ENCODE peak calls at places on chromosomes 12 and 14, in four cellular contexts. W is neural crest cell, N is K562, B is IMR-90. A is an unnamed sample.
A peak's percentile ranks its signal among the peaks of the same experiment; 100 is the strongest.

GRCh38 chr12:122865268-122866231 is 30.3 kb downstream of the HIP1R start:
- DNase-seq in N (peak; percentile 52), B (no peak), W (no peak), A (peak; percentile 62)

GRCh38 chr14:68630081-68630571 is 162.7 kb downstream of the ZFP36L1 start:
- DNase-seq in N (peak; percentile 24), B (no peak), W (no peak), A (no peak)

GRCh38 chr12:89825591-89826449 is 117.2 kb upstream of the ATP2B1 start:
- DNase-seq in W (no peak), B (peak; percentile 4), N (peak; percentile 22), A (no peak)

GRCh38 chr14:100439781-100440180 is 116.6 kb downstream of the SLC25A47 start:
- DNase-seq in W (no peak), B (no peak), N (no peak), A (no peak)

GRCh38 chr12:91954326-91954725 is 191.3 kb downstream of the BTG1 start:
- DNase-seq in W (no peak), N (no peak), B (no peak), A (no peak)

GRCh38 chr12:104751024-104751570 is 207.0 kb downstream of the SLC41A2 start:
- DNase-seq in B (no peak), W (no peak), N (no peak), A (no peak)

GRCh38 chr12:121538699-121539061 is 42.1 kb downstream of the KDM2B start:
- DNase-seq in N (peak; percentile 46), W (no peak), B (peak; percentile 29), A (no peak)

GRCh38 chr12:12890492-12890814 is 909 bp upstream of the GPRC5A start:
- DNase-seq in W (no peak), N (no peak), B (peak; percentile 68), A (no peak)

GRCh38 chr14:79820866-79821535 is 390.3 kb downstream of the DIO2 start:
- DNase-seq in W (no peak), N (no peak), B (no peak), A (no peak)

GRCh38 chr14:88505621-88506020 is 49.2 kb downstream of the PTPN21 start:
- DNase-seq in W (no peak), N (no peak), B (no peak), A (no peak)

GRCh38 chr12:113135178-113136127 is at the start of gene RASAL1:
- DNase-seq in W (no peak), N (peak; percentile 97), B (no peak), A (peak; percentile 54)

GRCh38 chr14:64729386-64730060 is 25.3 kb downstream of the PLEKHG3 start:
- DNase-seq in N (no peak), B (no peak), W (no peak), A (no peak)

GRCh38 chr12:47814539-47815170 is 5.0 kb downstream of the HDAC7 start:
- DNase-seq in W (no peak), B (no peak), N (no peak), A (no peak)

GRCh38 chr12:52207895-52208294 is 16.1 kb upstream of the KRT80 start:
- DNase-seq in N (no peak), W (no peak), B (peak; percentile 28), A (no peak)

GRCh38 chr14:39015360-39015961 is 87.6 kb downstream of the SEC23A start:
- DNase-seq in W (no peak), N (peak; percentile 39), B (peak; percentile 59), A (peak; percentile 22)

GRCh38 chr12:66516133-66516532 is 162.7 kb downstream of the GRIP1 start:
- DNase-seq in N (peak; percentile 10), B (no peak), W (no peak), A (no peak)
- TF ChIP-seq CTCF in N (no peak), B (no peak), W (no peak), A (no peak)

GRCh38 chr14:91911474-91912032 is 35.9 kb downstream of the FBLN5 start:
- DNase-seq in N (peak; percentile 10), B (peak; percentile 33), W (peak; percentile 11), A (peak; percentile 33)
- TF ChIP-seq CTCF in N (peak; percentile 54), B (peak; percentile 43), W (peak; percentile 64), A (no peak)

DNA sequence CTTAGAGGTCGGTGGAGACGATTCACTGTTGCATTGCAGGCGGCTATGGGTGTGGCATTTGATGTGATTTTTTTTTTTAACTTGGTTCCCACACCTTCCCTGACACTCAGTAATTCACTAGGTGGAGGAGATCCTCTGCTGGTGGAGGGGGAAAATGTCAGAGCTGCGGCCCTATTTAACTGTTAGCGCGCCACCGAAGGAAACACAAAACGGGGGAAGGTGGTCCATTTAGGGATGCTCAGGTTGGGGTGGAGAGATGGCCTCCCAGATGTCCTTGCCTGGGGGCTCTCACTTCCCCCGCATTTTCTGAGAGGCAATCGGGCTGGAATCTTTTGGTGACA is 4.3 kb upstream of the HOXC12 start:
- DNase-seq in B (no peak), W (no peak), N (no peak), A (no peak)
- TF ChIP-seq CTCF in B (no peak), W (no peak), N (peak; percentile 37), A (no peak)

GRCh38 chr12:48977290-48978281 is 536 bp upstream of the WNT1 start:
- DNase-seq in N (peak; percentile 89), B (peak; percentile 80), W (peak; percentile 81), A (peak; percentile 85)
- TF ChIP-seq CTCF in N (peak; percentile 90), B (peak; percentile 74), W (peak; percentile 81), A (peak; percentile 76)

GRCh38 chr12:7259060-7259459 is 44.8 kb upstream of the ACSM4 start:
- DNase-seq in W (no peak), N (no peak), B (no peak), A (no peak)
- TF ChIP-seq CTCF in W (no peak), N (no peak), B (no peak), A (no peak)

DNA sequence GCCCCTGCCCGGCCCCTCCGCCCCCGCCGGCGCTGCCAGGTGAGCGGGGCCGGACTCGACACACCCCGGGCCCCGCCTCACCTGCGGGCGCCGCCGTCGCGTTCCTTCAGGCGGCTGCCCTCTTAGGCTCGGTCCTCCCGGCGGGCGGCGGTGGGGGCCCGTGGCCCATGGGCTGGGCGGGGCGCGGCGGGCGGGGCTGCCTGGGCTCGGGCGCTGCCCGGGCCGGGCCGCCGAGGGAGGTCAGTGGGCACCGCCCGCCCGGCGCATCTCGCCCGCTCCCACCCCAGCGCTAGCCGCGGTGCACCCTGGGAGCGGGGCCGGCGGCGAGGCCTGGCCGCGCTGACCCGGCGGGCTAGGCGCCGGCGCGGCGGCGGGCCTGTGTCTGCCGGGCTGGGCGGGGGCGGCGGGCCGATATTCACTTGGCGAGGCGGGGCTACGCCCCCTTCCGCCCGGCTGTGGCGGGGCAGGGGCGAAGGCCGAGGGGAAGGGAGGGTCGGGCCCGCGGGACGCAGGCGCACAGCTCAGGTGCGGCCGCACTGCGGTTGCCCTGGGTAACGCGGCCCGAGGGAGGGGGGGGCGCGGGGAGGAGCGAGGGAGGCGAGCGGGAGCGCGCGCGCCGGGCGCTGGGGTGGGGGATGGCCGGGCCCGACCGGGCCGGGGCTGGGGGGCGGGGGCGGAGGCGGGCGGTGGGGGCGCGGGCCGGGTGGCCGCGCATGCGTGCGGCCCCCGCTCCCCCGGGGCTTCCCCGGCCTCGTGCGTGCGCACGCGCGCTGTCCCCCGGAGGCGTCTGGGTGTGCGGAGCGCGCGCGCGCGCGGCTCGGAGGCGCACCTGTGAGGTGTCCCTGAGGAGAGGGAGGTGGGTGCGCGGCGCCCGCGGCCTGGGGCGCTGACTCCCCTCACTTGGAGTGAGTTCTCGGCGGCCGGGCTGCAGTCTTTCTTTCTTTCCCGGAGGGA is at the start of the genes CCDC92 and ZNF664:
- DNase-seq in W (peak; percentile 95), B (peak; percentile 90), N (peak; percentile 99), A (peak; percentile 98)
- TF ChIP-seq CTCF in W (peak; percentile 25), B (peak; percentile 49), N (peak; percentile 60), A (no peak)

GRCh38 chr12:109995703-109996482 is at the start of gene GIT2:
- DNase-seq in N (peak; percentile 90), W (peak; percentile 86), B (peak; percentile 90), A (peak; percentile 88)

GRCh38 chr12:109994262-109995175 is 1.6 kb downstream of the GIT2 start:
- DNase-seq in W (no peak), N (no peak), B (no peak), A (no peak)

GRCh38 chr12:109996483-109996853 is 300 bp upstream of the GIT2 start:
- DNase-seq in W (no peak), N (no peak), B (no peak), A (no peak)

GRCh38 chr12:109997393-109997792 is 1.2 kb upstream of the GIT2 start:
- DNase-seq in N (no peak), W (no peak), B (no peak), A (no peak)

GRCh38 chr12:109995366-109995702 is 834 bp downstream of the GIT2 start:
- DNase-seq in N (no peak), W (no peak), B (no peak), A (no peak)
- TF ChIP-seq CTCF in N (no peak), W (no peak), B (no peak), A (no peak)

DNA sequence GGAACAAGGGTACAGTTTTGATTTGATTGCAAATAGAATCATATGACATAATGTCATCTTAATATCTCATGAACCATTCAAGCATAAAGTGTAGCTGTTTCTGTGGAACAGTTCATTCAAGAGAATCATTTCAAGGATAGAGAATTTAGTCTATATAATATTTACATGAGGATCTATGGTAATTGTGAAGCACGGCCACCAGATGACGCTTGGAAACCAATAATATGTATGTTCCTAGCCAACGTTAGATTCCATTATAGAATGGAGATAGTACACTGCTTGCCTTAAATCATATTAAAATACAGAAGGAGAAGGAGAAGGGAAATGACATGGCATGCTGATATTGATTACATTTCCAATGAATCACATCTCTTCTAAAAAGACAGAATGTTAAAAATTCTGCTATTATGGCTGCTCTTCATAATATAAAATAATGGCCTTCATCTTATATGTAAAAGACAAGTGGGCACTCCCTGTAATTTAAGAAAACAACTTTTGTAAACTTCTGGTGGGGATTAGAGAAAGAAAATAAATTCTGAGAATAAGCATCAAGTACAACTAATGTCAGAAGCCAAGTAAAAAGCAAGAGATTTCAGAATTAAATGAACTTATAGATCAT is 351.0 kb downstream of the NAV3 start:
- DNase-seq in N (no peak), B (peak; percentile 48), W (peak; percentile 6), A (no peak)
- TF ChIP-seq CTCF in N (peak; percentile 28), B (peak; percentile 68), W (peak; percentile 79), A (peak; percentile 22)

GRCh38 chr12:96766232-96766631 is 140.8 kb upstream of the NEDD1 start:
- DNase-seq in W (no peak), N (no peak), B (peak; percentile 3), A (no peak)
- TF ChIP-seq CTCF in W (no peak), N (no peak), B (peak; percentile 38), A (no peak)